ENCODE peak calls at places on chromosomes 11 and 22, in four cellular contexts. One of them, this sample, is unnamed.

GRCh38 chr22:32801436-32802290 is at the start of gene TIMP3:
- DNase-seq in NCI-H2029 treated with DMSO at 0.1 percent for 48 hours: no peak
- DNase-seq in Caki2: no peak
- DNase-seq in testis: peak
- DNase-seq in this sample: no peak

GRCh38 chr11:92026664-92027063 is 198.0 kb upstream of the FAT3 start:
- DNase-seq in testis: no peak
- DNase-seq in NCI-H2029 treated with DMSO at 0.1 percent for 48 hours: no peak
- DNase-seq in Caki2: no peak
- DNase-seq in this sample: no peak

GRCh38 chr11:19919050-19919561 is 206.5 kb downstream of the NAV2 start:
- DNase-seq in NCI-H2029 treated with DMSO at 0.1 percent for 48 hours: peak
- DNase-seq in testis: no peak
- DNase-seq in Caki2: peak
- DNase-seq in this sample: peak

GRCh38 chr11:48063424-48063978 is 83.1 kb downstream of the PTPRJ start:
- DNase-seq in NCI-H2029 treated with DMSO at 0.1 percent for 48 hours: no peak
- DNase-seq in Caki2: peak
- DNase-seq in testis: no peak
- DNase-seq in this sample: peak

GRCh38 chr22:36315325-36315724 is 62.4 kb downstream of the APOL1 start:
- DNase-seq in testis: no peak
- DNase-seq in Caki2: no peak
- DNase-seq in NCI-H2029 treated with DMSO at 0.1 percent for 48 hours: no peak
- DNase-seq in this sample: no peak

GRCh38 chr11:130834886-130835285 is 81.4 kb downstream of the SNX19 start:
- DNase-seq in testis: no peak
- DNase-seq in Caki2: no peak
- DNase-seq in NCI-H2029 treated with DMSO at 0.1 percent for 48 hours: no peak
- DNase-seq in this sample: no peak

GRCh38 chr11:32231909-32232493 is 141.1 kb downstream of the RCN1 start:
- DNase-seq in Caki2: peak
- DNase-seq in NCI-H2029 treated with DMSO at 0.1 percent for 48 hours: no peak
- DNase-seq in testis: peak
- DNase-seq in this sample: no peak

GRCh38 chr11:30196400-30197206 is 34.2 kb upstream of the FSHB start:
- DNase-seq in NCI-H2029 treated with DMSO at 0.1 percent for 48 hours: no peak
- DNase-seq in testis: peak
- DNase-seq in Caki2: peak
- DNase-seq in this sample: no peak

GRCh38 chr11:92322225-92322624 is 97.6 kb downstream of the FAT3 start:
- DNase-seq in testis: no peak
- DNase-seq in NCI-H2029 treated with DMSO at 0.1 percent for 48 hours: no peak
- DNase-seq in Caki2: no peak
- DNase-seq in this sample: no peak

GRCh38 chr22:25081409-25081824 is 118.2 kb upstream of the CRYBB3 start:
- DNase-seq in testis: peak
- DNase-seq in Caki2: peak
- DNase-seq in NCI-H2029 treated with DMSO at 0.1 percent for 48 hours: no peak
- DNase-seq in this sample: no peak

GRCh38 chr11:117220568-117220967 is 11.3 kb downstream of the PCSK7 start:
- DNase-seq in testis: peak
- DNase-seq in Caki2: no peak
- DNase-seq in NCI-H2029 treated with DMSO at 0.1 percent for 48 hours: no peak
- DNase-seq in this sample: no peak

GRCh38 chr11:43515090-43515489 is 156.4 kb downstream of the TTC17 start:
- DNase-seq in testis: peak
- DNase-seq in Caki2: no peak
- DNase-seq in NCI-H2029 treated with DMSO at 0.1 percent for 48 hours: no peak
- DNase-seq in this sample: no peak

GRCh38 chr11:82701847-82702520 is 31.7 kb downstream of the FAM181B start:
- DNase-seq in Caki2: peak
- DNase-seq in testis: peak
- DNase-seq in NCI-H2029 treated with DMSO at 0.1 percent for 48 hours: no peak
- DNase-seq in this sample: no peak